ENCODE peak calls at places on chromosomes 6 and 20, in nine cellular contexts. H is Calu3; U is fibroblast of pulmonary artery; J is memory B cell; E is hippocampal formation; T is KG1; R is GM20000; W is stimulated activated CD8-positive, alpha-beta memory T cell treated with anti-CD3 and anti-CD28 coated beads, Interleukin-12 subunit alpha, Interleukin-12 subunit beta, amount 100 ng/mL, for 4 hours; Q is GM03348. Y is an unnamed sample.

GRCh38 chr6:36605560-36606391 is 11.6 kb downstream of the SRSF3 start:
- DNase-seq in H (no peak), U (no peak), J (no peak), E (no peak), T (no peak), R (no peak), W (no peak), Q (no peak), Y (no peak)

GRCh38 chr6:158104696-158105095 is 63.4 kb downstream of the SERAC1 start:
- DNase-seq in H (no peak), U (no peak), J (no peak), E (no peak), T (no peak), R (no peak), W (no peak), Q (no peak), Y (no peak)

GRCh38 chr6:45438156-45438555 is 60.4 kb upstream of the SUPT3H start:
- DNase-seq in H (no peak), U (no peak), J (no peak), E (no peak), T (no peak), R (no peak), W (no peak), Q (no peak), Y (no peak)

GRCh38 chr20:6492396-6493055 is 275.0 kb upstream of the BMP2 start:
- DNase-seq in H (peak; percentile 13), U (peak; percentile 55), J (no peak), E (no peak), T (no peak), R (no peak), W (no peak), Q (no peak), Y (peak; percentile 36)

GRCh38 chr6:71513036-71513435 is 224.4 kb downstream of the OGFRL1 start:
- DNase-seq in H (no peak), U (no peak), J (no peak), E (no peak), T (no peak), R (no peak), W (no peak), Q (no peak), Y (no peak)

GRCh38 chr6:117910549-117910948 is 3.5 kb downstream of the SLC35F1 start:
- DNase-seq in H (no peak), U (no peak), J (no peak), E (no peak), T (no peak), R (no peak), W (no peak), Q (no peak), Y (no peak)

GRCh38 chr6:158293122-158293521 is 19.1 kb upstream of the TULP4 start:
- DNase-seq in H (no peak), U (no peak), J (no peak), E (no peak), T (no peak), R (no peak), W (no peak), Q (no peak), Y (no peak)

GRCh38 chr6:1022719-1023118 is 289.2 kb upstream of the FOXQ1 start:
- DNase-seq in H (no peak), U (no peak), J (no peak), E (no peak), T (no peak), R (no peak), W (no peak), Q (no peak), Y (no peak)

GRCh38 chr6:25710287-25710686 is 44.3 kb upstream of the SLC17A4 start:
- DNase-seq in H (no peak), U (no peak), J (no peak), E (no peak), T (no peak), R (no peak), W (no peak), Q (no peak), Y (no peak)

GRCh38 chr20:36573798-36574277 is 441 bp downstream of the TGIF2 start:
- DNase-seq in H (peak; percentile 46), U (no peak), J (peak; percentile 69), E (peak; percentile 29), T (peak; percentile 41), R (peak; percentile 79), W (peak; percentile 23), Q (peak; percentile 58), Y (peak; percentile 38)

GRCh38 chr20:53914091-53914860 is 156.1 kb downstream of the BCAS1 start:
- DNase-seq in H (peak; percentile 43), U (peak; percentile 61), J (no peak), E (no peak), T (no peak), R (no peak), W (no peak), Q (no peak), Y (no peak)

GRCh38 chr6:158799051-158799792 is 19.9 kb downstream of the EZR start:
- DNase-seq in H (peak; percentile 72), U (peak; percentile 59), J (no peak), E (no peak), T (no peak), R (no peak), W (no peak), Q (peak; percentile 18), Y (no peak)

GRCh38 chr20:49676581-49677291 is 36.9 kb downstream of the B4GALT5 start:
- DNase-seq in H (no peak), U (peak; percentile 42), J (no peak), E (no peak), T (no peak), R (peak; percentile 29), W (no peak), Q (peak; percentile 57), Y (no peak)

GRCh38 chr6:43216200-43216599 is 13.1 kb downstream of the DNPH1 start:
- DNase-seq in H (no peak), U (no peak), J (no peak), E (no peak), T (no peak), R (no peak), W (no peak), Q (no peak), Y (no peak)

GRCh38 chr6:14193524-14193923 is 76.0 kb downstream of the CD83 start:
- DNase-seq in H (no peak), U (no peak), J (no peak), E (no peak), T (no peak), R (no peak), W (no peak), Q (no peak), Y (no peak)